ENCODE peak calls at places on chromosome 3, in four cellular contexts. Z is mesendoderm, U is IMR-90, F is mesenchymal stem cell. A is an unnamed sample.

GRCh38 chr3:161217496-161217895 is 3.6 kb upstream of the NMD3 start:
- DNase-seq in Z (peak), U (no peak), F (peak), A (no peak)

GRCh38 chr3:124924741-124925140 is 9.8 kb downstream of the MUC13 start:
- DNase-seq in Z (no peak), U (peak), F (no peak), A (no peak)

GRCh38 chr3:33096103-33096868 is 660 bp downstream of the GLB1 start:
- DNase-seq in Z (peak), U (peak), F (peak), A (peak)

GRCh38 chr3:10430805-10431204 is 74.6 kb downstream of the ATP2B2 start:
- DNase-seq in Z (no peak), U (no peak), F (no peak), A (no peak)

GRCh38 chr3:149630806-149631205 is 27.0 kb downstream of the WWTR1 start:
- DNase-seq in Z (no peak), U (no peak), F (no peak), A (no peak)

GRCh38 chr3:43455233-43455632 is 166.6 kb downstream of the ANO10 start:
- DNase-seq in Z (peak), U (peak), F (peak), A (no peak)

GRCh38 chr3:157152930-157153329 is 7.0 kb downstream of the CCNL1 start:
- DNase-seq in Z (no peak), U (no peak), F (peak), A (no peak)

GRCh38 chr3:57659004-57659672 is 33.7 kb downstream of the DENND6A start:
- DNase-seq in Z (no peak), U (no peak), F (no peak), A (no peak)

GRCh38 chr3:100107227-100107626 is 7.1 kb downstream of the FILIP1L start:
- DNase-seq in Z (no peak), U (peak), F (peak), A (no peak)

GRCh38 chr3:69182588-69183299 is 60.3 kb upstream of the LMOD3 start:
- DNase-seq in Z (no peak), U (peak), F (peak), A (no peak)

GRCh38 chr3:198032039-198032438 is 72.0 kb downstream of the LMLN start:
- DNase-seq in Z (no peak), U (no peak), F (no peak), A (no peak)

GRCh38 chr3:101017048-101017447 is 23.8 kb upstream of the ABI3BP start:
- DNase-seq in Z (no peak), U (peak), F (peak), A (no peak)

GRCh38 chr3:30535515-30535914 is 70.9 kb upstream of the TGFBR2 start:
- DNase-seq in Z (no peak), U (no peak), F (no peak), A (no peak)

GRCh38 chr3:195173696-195174095 is 97.3 kb downstream of the XXYLT1 start:
- DNase-seq in Z (no peak), U (no peak), F (peak), A (no peak)

GRCh38 chr3:45994661-45995369 is 809 bp downstream of the FYCO1 start:
- DNase-seq in Z (peak), U (no peak), F (no peak), A (no peak)

GRCh38 chr3:183781246-183781645 is 44.1 kb downstream of the MAP6D1 start:
- DNase-seq in Z (no peak), U (no peak), F (no peak), A (no peak)

GRCh38 chr3:128438488-128439072 is 28.1 kb downstream of the DNAJB8 start:
- DNase-seq in Z (no peak), U (no peak), F (no peak), A (no peak)

GRCh38 chr3:186236357-186237020 is 125.5 kb downstream of the DGKG start:
- DNase-seq in Z (no peak), U (no peak), F (no peak), A (no peak)

GRCh38 chr3:16842710-16843270 is 42.0 kb upstream of the PLCL2 start:
- DNase-seq in Z (peak), U (no peak), F (no peak), A (no peak)

GRCh38 chr3:113275876-113276580 is 64.7 kb downstream of the BOC start:
- DNase-seq in Z (peak), U (peak), F (no peak), A (peak)

GRCh38 chr3:73472429-73472828 is 152.3 kb downstream of the PDZRN3 start:
- DNase-seq in Z (no peak), U (no peak), F (no peak), A (no peak)

GRCh38 chr3:63863150-63864007 is at the start of the genes ATXN7 and THOC7:
- DNase-seq in Z (peak), U (peak), F (peak), A (peak)

GRCh38 chr3:81974754-81975153 is 213.3 kb upstream of the GBE1 start:
- DNase-seq in Z (no peak), U (no peak), F (no peak), A (no peak)

GRCh38 chr3:72628065-72628464 is 220.2 kb downstream of the SHQ1 start:
- DNase-seq in Z (peak), U (no peak), F (no peak), A (no peak)

GRCh38 chr3:180403156-180403555 is 198.8 kb upstream of the TTC14 start:
- DNase-seq in Z (no peak), U (no peak), F (no peak), A (no peak)

GRCh38 chr3:183503738-183504137 is 51.8 kb downstream of the KLHL6 start:
- DNase-seq in Z (peak), U (no peak), F (no peak), A (no peak)

GRCh38 chr3:184591789-184592188 is 30.2 kb downstream of the EPHB3 start:
- DNase-seq in Z (no peak), U (no peak), F (no peak), A (no peak)

GRCh38 chr3:182629521-182629920 is 163.8 kb upstream of the ATP11B start:
- DNase-seq in Z (no peak), U (no peak), F (no peak), A (no peak)

GRCh38 chr3:141229132-141229531 is 2.5 kb upstream of the PXYLP1 start:
- DNase-seq in Z (no peak), U (no peak), F (no peak), A (no peak)

GRCh38 chr3:37741644-37742043 is 120.0 kb upstream of the CTDSPL start:
- DNase-seq in Z (no peak), U (no peak), F (no peak), A (no peak)

GRCh38 chr3:16841906-16842709 is 42.6 kb upstream of the PLCL2 start:
- DNase-seq in Z (no peak), U (no peak), F (no peak), A (no peak)

GRCh38 chr3:129622418-129622872 is 16.0 kb upstream of the PLXND1 start:
- DNase-seq in Z (no peak), U (no peak), F (no peak), A (no peak)

GRCh38 chr3:129623447-129624118 is 17.1 kb upstream of the PLXND1 start:
- DNase-seq in Z (no peak), U (no peak), F (peak), A (no peak)

GRCh38 chr3:129621626-129622417 is 15.3 kb upstream of the PLXND1 start:
- DNase-seq in Z (no peak), U (no peak), F (no peak), A (no peak)

GRCh38 chr3:129624347-129625070 is 18.0 kb upstream of the PLXND1 start:
- DNase-seq in Z (no peak), U (peak), F (peak), A (no peak)

GRCh38 chr3:129622933-129623332 is 16.5 kb upstream of the PLXND1 start:
- DNase-seq in Z (no peak), U (no peak), F (no peak), A (no peak)
- H4K8ac ChIP-seq in Z (no peak), U (no peak), F (peak), A (no peak)

GRCh38 chr3:13535526-13535875 is 13.4 kb upstream of the FBLN2 start:
- DNase-seq in Z (no peak), U (no peak), F (no peak), A (no peak)

GRCh38 chr3:13537244-13537921 is 11.5 kb upstream of the FBLN2 start:
- DNase-seq in Z (no peak), U (no peak), F (no peak), A (no peak)

GRCh38 chr3:13535905-13536304 is 13.0 kb upstream of the FBLN2 start:
- DNase-seq in Z (no peak), U (no peak), F (no peak), A (no peak)

GRCh38 chr3:13537926-13538325 is 11.0 kb upstream of the FBLN2 start:
- DNase-seq in Z (no peak), U (peak), F (peak), A (no peak)

DNA sequence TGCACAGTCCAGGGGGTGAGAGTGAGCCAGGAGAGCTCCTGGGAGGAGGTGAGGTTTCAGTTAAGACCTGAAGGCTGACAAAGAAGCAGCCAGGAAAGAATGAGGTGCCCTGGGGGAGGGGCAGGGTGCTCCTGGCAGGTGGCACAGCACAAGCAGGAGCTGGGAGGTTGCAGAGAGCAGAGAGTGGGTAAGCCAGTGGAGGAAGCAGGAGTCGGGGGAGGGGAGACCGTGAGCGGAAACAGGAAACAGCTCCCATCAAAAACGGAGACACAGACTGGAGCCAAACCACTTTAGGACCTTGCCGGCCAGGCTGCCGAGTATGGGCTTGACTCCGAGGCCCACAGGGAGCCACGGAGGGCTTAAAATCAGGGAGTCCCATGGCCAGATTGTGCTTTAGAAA is 12.1 kb upstream of the FBLN2 start:
- DNase-seq in Z (peak), U (no peak), F (no peak), A (no peak)
- H4K8ac ChIP-seq in Z (no peak), U (peak), F (peak), A (no peak)

DNA sequence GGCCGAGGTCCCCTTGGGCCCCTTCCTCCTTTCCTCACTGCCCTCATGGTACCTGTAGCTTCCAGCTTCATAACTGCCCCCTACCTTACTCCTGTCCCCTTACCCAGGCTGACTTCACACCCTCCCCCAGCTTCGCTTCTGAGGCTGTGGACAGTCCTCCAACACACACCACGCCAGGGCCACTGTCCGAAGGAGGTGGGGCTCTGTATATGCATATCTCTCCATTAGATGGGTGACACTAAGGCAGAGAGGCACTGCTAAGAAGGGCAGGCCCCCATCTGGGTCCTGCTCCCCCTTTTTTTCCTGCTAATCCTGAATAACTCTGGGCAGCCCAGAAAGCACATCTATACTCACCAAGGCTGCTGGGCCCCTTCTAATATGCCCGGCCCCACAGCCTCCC is 1.0 kb upstream of the COL7A1 start:
- DNase-seq in Z (no peak), U (no peak), F (no peak), A (no peak)
- H4K8ac ChIP-seq in Z (no peak), U (peak), F (peak), A (no peak)

DNA sequence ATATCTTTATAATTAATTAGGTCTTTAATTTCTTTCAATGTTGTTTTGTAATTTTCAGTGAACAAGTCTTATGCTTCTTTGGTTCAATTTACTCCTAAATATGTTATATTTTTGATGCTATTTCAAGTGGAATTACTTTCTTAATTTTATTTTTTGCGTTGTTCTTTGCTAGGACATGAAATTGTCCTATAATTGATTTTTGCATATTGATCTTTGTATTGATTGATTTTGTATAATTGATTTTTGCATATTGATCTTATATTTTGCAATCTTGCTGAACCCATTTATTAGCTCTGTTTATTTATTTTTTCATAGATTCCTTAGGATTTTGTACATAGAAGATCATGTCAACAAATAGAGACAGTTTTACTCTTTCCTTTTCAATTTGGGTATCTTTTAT is 37.0 kb upstream of the CCDC50 start:
- DNase-seq in Z (no peak), U (no peak), F (no peak), A (no peak)
- H4K8ac ChIP-seq in Z (no peak), U (no peak), F (no peak), A (no peak)

DNA sequence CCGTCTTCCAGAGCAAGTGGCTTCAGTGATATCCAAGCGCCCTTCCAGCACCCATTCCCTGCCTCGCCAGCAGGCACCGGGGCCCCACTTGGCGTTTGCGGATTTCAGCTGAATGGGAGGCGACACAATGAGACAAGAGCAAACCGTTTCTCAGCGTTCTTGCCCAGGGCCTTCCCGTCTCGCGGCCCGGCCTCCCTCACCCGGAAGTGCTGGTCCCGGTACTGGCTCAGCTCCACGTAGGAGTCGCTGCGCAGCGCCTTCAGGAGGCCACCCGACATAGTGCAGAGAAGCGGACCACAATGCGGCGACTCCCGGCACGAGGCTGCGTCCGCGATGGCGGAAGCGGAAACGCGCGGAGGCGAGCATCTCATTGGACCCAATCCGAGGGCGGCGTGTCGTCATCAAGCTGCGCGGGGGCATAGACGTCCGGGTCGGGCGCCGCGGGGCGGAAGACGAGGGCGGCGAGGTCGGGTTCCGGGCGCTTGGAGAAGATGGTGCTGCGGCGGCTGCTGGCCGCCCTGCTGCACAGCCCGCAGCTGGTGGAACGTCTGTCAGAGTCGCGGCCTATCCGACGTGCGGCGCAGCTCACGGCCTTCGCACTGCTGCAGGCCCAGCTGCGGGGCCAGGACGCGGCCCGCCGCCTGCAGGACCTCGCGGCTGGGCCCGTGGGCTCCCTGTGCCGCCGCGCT is at the start of gene NCBP2:
- DNase-seq in Z (peak), U (peak), F (peak), A (peak)
- H4K8ac ChIP-seq in Z (peak), U (peak), F (peak), A (no peak)

GRCh38 chr3:127089487-127090145 is 103.3 kb upstream of the PRR23E start:
- DNase-seq in Z (no peak), U (no peak), F (no peak), A (no peak)
- H4K8ac ChIP-seq in Z (no peak), U (no peak), F (no peak), A (no peak)

DNA sequence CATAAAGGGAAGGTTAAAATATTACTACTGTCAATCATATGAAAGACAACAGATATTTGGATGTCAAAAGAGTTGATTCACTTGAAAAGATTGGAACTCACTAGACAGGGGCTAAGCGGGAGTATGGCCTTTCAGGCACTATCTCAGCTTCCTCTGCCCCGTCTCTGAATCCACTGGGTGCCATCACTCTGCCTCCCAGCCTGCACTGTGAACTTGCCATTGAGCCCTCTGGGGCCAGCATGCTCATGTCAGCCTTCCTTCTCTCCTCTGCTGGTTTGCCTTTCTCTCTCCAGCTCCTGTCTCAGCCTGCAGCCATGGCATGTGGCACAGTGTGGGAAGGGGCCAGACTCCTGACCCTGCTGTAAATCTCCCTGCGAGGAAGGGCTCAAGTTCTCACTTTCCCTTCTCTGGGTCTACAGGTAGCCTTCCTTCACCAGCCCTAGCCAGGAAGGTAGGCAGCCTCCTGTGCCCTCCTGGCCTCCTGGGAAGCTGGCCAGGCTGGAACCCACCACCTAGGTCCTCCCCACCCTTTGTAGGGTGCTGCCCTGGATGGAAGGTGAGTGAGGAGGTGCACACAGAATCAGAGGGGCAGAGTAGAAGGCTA is 54.0 kb upstream of the SLCO2A1 start:
- DNase-seq in Z (no peak), U (no peak), F (no peak), A (no peak)
- H4K8ac ChIP-seq in Z (no peak), U (no peak), F (peak), A (no peak)